ENCODE peak calls at places on chromosomes 2 and 18, in ten cellular contexts. One of them, this sample, is unnamed.

GRCh38 chr18:47075098-47075883 is 39.9 kb upstream of the ELOA2 start:
- DNase-seq in uterus: no peak
- DNase-seq in heart right ventricle: no peak
- DNase-seq in thoracic aorta: no peak
- DNase-seq in CD4-positive, CD25-positive, alpha-beta regulatory T cell: no peak
- DNase-seq in iPS DF 6.9: no peak
- DNase-seq in kidney: no peak
- DNase-seq in naive thymus-derived CD4-positive, alpha-beta T cell: no peak
- DNase-seq in GM23338: peak; percentile 54
- DNase-seq in K562: no peak
- DNase-seq in this sample: no peak

GRCh38 chr2:104769096-104769495 is 84.8 kb upstream of the POU3F3 start:
- DNase-seq in iPS DF 6.9: no peak
- DNase-seq in K562: no peak
- DNase-seq in kidney: no peak
- DNase-seq in thoracic aorta: no peak
- DNase-seq in CD4-positive, CD25-positive, alpha-beta regulatory T cell: no peak
- DNase-seq in heart right ventricle: no peak
- DNase-seq in GM23338: no peak
- DNase-seq in naive thymus-derived CD4-positive, alpha-beta T cell: no peak
- DNase-seq in uterus: no peak
- DNase-seq in this sample: no peak

GRCh38 chr18:35807942-35808341 is 164.5 kb upstream of the RMP24 start:
- DNase-seq in heart right ventricle: no peak
- DNase-seq in naive thymus-derived CD4-positive, alpha-beta T cell: no peak
- DNase-seq in uterus: no peak
- DNase-seq in thoracic aorta: no peak
- DNase-seq in iPS DF 6.9: no peak
- DNase-seq in CD4-positive, CD25-positive, alpha-beta regulatory T cell: no peak
- DNase-seq in GM23338: no peak
- DNase-seq in K562: no peak
- DNase-seq in kidney: no peak
- DNase-seq in this sample: no peak

GRCh38 chr2:41854227-41854626 is 193.6 kb upstream of the PKDCC start:
- DNase-seq in GM23338: no peak
- DNase-seq in K562: no peak
- DNase-seq in thoracic aorta: no peak
- DNase-seq in heart right ventricle: no peak
- DNase-seq in CD4-positive, CD25-positive, alpha-beta regulatory T cell: no peak
- DNase-seq in uterus: no peak
- DNase-seq in naive thymus-derived CD4-positive, alpha-beta T cell: no peak
- DNase-seq in iPS DF 6.9: no peak
- DNase-seq in kidney: no peak
- DNase-seq in this sample: no peak

GRCh38 chr18:57649536-57650495 is 28.2 kb upstream of the NARS1 start:
- DNase-seq in GM23338: no peak
- DNase-seq in thoracic aorta: no peak
- DNase-seq in naive thymus-derived CD4-positive, alpha-beta T cell: no peak
- DNase-seq in K562: no peak
- DNase-seq in kidney: no peak
- DNase-seq in iPS DF 6.9: no peak
- DNase-seq in CD4-positive, CD25-positive, alpha-beta regulatory T cell: no peak
- DNase-seq in uterus: no peak
- DNase-seq in heart right ventricle: no peak
- DNase-seq in this sample: no peak

GRCh38 chr18:55422456-55423185 is 165.4 kb downstream of the TCF4 start:
- DNase-seq in K562: no peak
- DNase-seq in CD4-positive, CD25-positive, alpha-beta regulatory T cell: no peak
- DNase-seq in naive thymus-derived CD4-positive, alpha-beta T cell: no peak
- DNase-seq in iPS DF 6.9: no peak
- DNase-seq in kidney: no peak
- DNase-seq in uterus: peak; percentile 63
- DNase-seq in GM23338: no peak
- DNase-seq in thoracic aorta: no peak
- DNase-seq in heart right ventricle: peak; percentile 27
- DNase-seq in this sample: no peak

GRCh38 chr18:21456428-21457178 is 143.9 kb downstream of the ESCO1 start:
- DNase-seq in CD4-positive, CD25-positive, alpha-beta regulatory T cell: no peak
- DNase-seq in thoracic aorta: no peak
- DNase-seq in kidney: no peak
- DNase-seq in GM23338: no peak
- DNase-seq in K562: no peak
- DNase-seq in naive thymus-derived CD4-positive, alpha-beta T cell: no peak
- DNase-seq in iPS DF 6.9: no peak
- DNase-seq in heart right ventricle: no peak
- DNase-seq in uterus: no peak
- DNase-seq in this sample: no peak

GRCh38 chr2:140680862-140681261 is 1450.0 kb downstream of the LRP1B start:
- DNase-seq in kidney: no peak
- DNase-seq in uterus: no peak
- DNase-seq in thoracic aorta: no peak
- DNase-seq in heart right ventricle: no peak
- DNase-seq in GM23338: no peak
- DNase-seq in naive thymus-derived CD4-positive, alpha-beta T cell: no peak
- DNase-seq in iPS DF 6.9: no peak
- DNase-seq in K562: no peak
- DNase-seq in CD4-positive, CD25-positive, alpha-beta regulatory T cell: no peak
- DNase-seq in this sample: no peak

GRCh38 chr2:144244938-144245337 is 275.0 kb downstream of the ZEB2 start:
- DNase-seq in K562: no peak
- DNase-seq in kidney: no peak
- DNase-seq in heart right ventricle: no peak
- DNase-seq in CD4-positive, CD25-positive, alpha-beta regulatory T cell: no peak
- DNase-seq in GM23338: no peak
- DNase-seq in naive thymus-derived CD4-positive, alpha-beta T cell: no peak
- DNase-seq in iPS DF 6.9: no peak
- DNase-seq in thoracic aorta: no peak
- DNase-seq in uterus: no peak
- DNase-seq in this sample: no peak

GRCh38 chr2:216041438-216041837 is 28.1 kb upstream of the MREG start:
- DNase-seq in kidney: no peak
- DNase-seq in GM23338: no peak
- DNase-seq in thoracic aorta: no peak
- DNase-seq in naive thymus-derived CD4-positive, alpha-beta T cell: no peak
- DNase-seq in heart right ventricle: no peak
- DNase-seq in uterus: no peak
- DNase-seq in iPS DF 6.9: no peak
- DNase-seq in CD4-positive, CD25-positive, alpha-beta regulatory T cell: no peak
- DNase-seq in K562: no peak
- DNase-seq in this sample: no peak

GRCh38 chr2:37301408-37301807 is 23.2 kb downstream of the PRKD3 start:
- DNase-seq in iPS DF 6.9: no peak
- DNase-seq in thoracic aorta: no peak
- DNase-seq in kidney: no peak
- DNase-seq in GM23338: no peak
- DNase-seq in naive thymus-derived CD4-positive, alpha-beta T cell: no peak
- DNase-seq in CD4-positive, CD25-positive, alpha-beta regulatory T cell: no peak
- DNase-seq in K562: no peak
- DNase-seq in heart right ventricle: no peak
- DNase-seq in uterus: no peak
- DNase-seq in this sample: no peak

GRCh38 chr2:220445429-220446105 is 818.1 kb downstream of the SLC4A3 start:
- DNase-seq in GM23338: no peak
- DNase-seq in kidney: no peak
- DNase-seq in naive thymus-derived CD4-positive, alpha-beta T cell: no peak
- DNase-seq in K562: no peak
- DNase-seq in iPS DF 6.9: no peak
- DNase-seq in CD4-positive, CD25-positive, alpha-beta regulatory T cell: no peak
- DNase-seq in heart right ventricle: no peak
- DNase-seq in thoracic aorta: no peak
- DNase-seq in uterus: no peak
- DNase-seq in this sample: no peak

GRCh38 chr2:236555486-236555885 is 14.1 kb upstream of the ACKR3 start:
- DNase-seq in CD4-positive, CD25-positive, alpha-beta regulatory T cell: no peak
- DNase-seq in K562: no peak
- DNase-seq in GM23338: no peak
- DNase-seq in iPS DF 6.9: no peak
- DNase-seq in kidney: no peak
- DNase-seq in thoracic aorta: no peak
- DNase-seq in naive thymus-derived CD4-positive, alpha-beta T cell: no peak
- DNase-seq in heart right ventricle: no peak
- DNase-seq in uterus: no peak
- DNase-seq in this sample: no peak

GRCh38 chr2:3827673-3828575 is 124.5 kb downstream of the DCDC2C start:
- DNase-seq in kidney: no peak
- DNase-seq in iPS DF 6.9: no peak
- DNase-seq in GM23338: peak; percentile 51
- DNase-seq in naive thymus-derived CD4-positive, alpha-beta T cell: no peak
- DNase-seq in thoracic aorta: no peak
- DNase-seq in uterus: no peak
- DNase-seq in heart right ventricle: no peak
- DNase-seq in CD4-positive, CD25-positive, alpha-beta regulatory T cell: no peak
- DNase-seq in K562: peak; percentile 22
- DNase-seq in this sample: no peak

GRCh38 chr2:129891341-129892320 is 87.8 kb upstream of the RAB6C start:
- DNase-seq in thoracic aorta: no peak
- DNase-seq in GM23338: peak; percentile 46
- DNase-seq in iPS DF 6.9: no peak
- DNase-seq in CD4-positive, CD25-positive, alpha-beta regulatory T cell: no peak
- DNase-seq in heart right ventricle: no peak
- DNase-seq in uterus: no peak
- DNase-seq in naive thymus-derived CD4-positive, alpha-beta T cell: no peak
- DNase-seq in kidney: peak; percentile 30
- DNase-seq in K562: no peak
- DNase-seq in this sample: no peak
- H3K4me1 ChIP-seq in thoracic aorta: no peaks in the 10 kb centered on the region
- H3K4me1 ChIP-seq in GM23338: peaks cover 8% of the 10 kb centered on the region
- H3K4me1 ChIP-seq in iPS DF 6.9: peaks cover 3% of the 10 kb centered on the region
- H3K4me1 ChIP-seq in CD4-positive, CD25-positive, alpha-beta regulatory T cell: no peaks in the 10 kb centered on the region
- H3K4me1 ChIP-seq in heart right ventricle: no peaks in the 10 kb centered on the region
- H3K4me1 ChIP-seq in uterus: no peaks in the 10 kb centered on the region
- H3K4me1 ChIP-seq in naive thymus-derived CD4-positive, alpha-beta T cell: no peaks in the 10 kb centered on the region
- H3K4me1 ChIP-seq in kidney: no peaks in the 10 kb centered on the region
- H3K4me1 ChIP-seq in K562: no peaks in the 10 kb centered on the region
- H3K4me1 ChIP-seq in this sample: no peaks in the 10 kb centered on the region

GRCh38 chr18:24065942-24066341 is 51.4 kb downstream of the TTC39C start:
- DNase-seq in GM23338: no peak
- DNase-seq in CD4-positive, CD25-positive, alpha-beta regulatory T cell: no peak
- DNase-seq in thoracic aorta: no peak
- DNase-seq in iPS DF 6.9: no peak
- DNase-seq in heart right ventricle: no peak
- DNase-seq in K562: no peak
- DNase-seq in kidney: no peak
- DNase-seq in uterus: no peak
- DNase-seq in naive thymus-derived CD4-positive, alpha-beta T cell: no peak
- DNase-seq in this sample: no peak
- H3K4me1 ChIP-seq in GM23338: peaks cover 13% of the 10 kb centered on the region
- H3K4me1 ChIP-seq in CD4-positive, CD25-positive, alpha-beta regulatory T cell: peaks cover 27% of the 10 kb centered on the region
- H3K4me1 ChIP-seq in thoracic aorta: no peaks in the 10 kb centered on the region
- H3K4me1 ChIP-seq in iPS DF 6.9: no peaks in the 10 kb centered on the region
- H3K4me1 ChIP-seq in heart right ventricle: no peaks in the 10 kb centered on the region
- H3K4me1 ChIP-seq in K562: no peaks in the 10 kb centered on the region
- H3K4me1 ChIP-seq in kidney: no peaks in the 10 kb centered on the region
- H3K4me1 ChIP-seq in uterus: no peaks in the 10 kb centered on the region
- H3K4me1 ChIP-seq in naive thymus-derived CD4-positive, alpha-beta T cell: peaks cover 17% of the 10 kb centered on the region
- H3K4me1 ChIP-seq in this sample: peaks cover 3% of the 10 kb centered on the region

DNA sequence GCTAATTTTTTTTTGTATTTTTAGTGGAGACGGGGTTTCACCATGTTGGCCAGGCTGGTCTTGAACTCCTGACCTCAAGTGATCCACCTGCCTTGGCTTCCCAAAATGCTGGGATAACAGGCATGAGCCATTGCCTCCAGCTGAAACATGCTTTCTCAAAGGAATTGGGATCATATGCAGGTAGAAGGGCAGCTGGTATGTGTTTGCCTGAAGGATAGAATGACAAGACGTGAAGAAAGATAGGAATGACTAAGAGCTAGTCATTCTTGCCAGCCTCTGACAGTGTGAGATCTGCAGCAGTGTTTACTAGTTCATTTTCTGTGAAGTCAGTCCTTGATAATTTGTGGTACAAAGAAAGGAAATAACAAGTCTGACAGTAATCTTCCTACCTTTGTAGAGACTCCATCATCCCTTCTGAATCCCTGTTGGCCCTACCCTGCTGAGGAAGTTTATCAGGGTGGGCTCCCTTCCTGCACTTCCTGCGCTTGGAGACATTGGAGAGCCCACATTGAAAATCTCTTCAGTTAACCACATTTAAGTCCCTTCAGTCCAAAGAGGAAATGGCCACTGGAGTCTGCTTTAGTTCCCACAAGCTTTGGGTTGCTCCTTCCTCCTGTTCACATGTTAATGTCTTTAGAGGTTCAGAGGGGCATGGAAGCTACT is 14.7 kb downstream of the CFLAR start:
- DNase-seq in K562: no peak
- DNase-seq in iPS DF 6.9: no peak
- DNase-seq in CD4-positive, CD25-positive, alpha-beta regulatory T cell: peak; percentile 55
- DNase-seq in uterus: no peak
- DNase-seq in kidney: no peak
- DNase-seq in naive thymus-derived CD4-positive, alpha-beta T cell: peak; percentile 59
- DNase-seq in thoracic aorta: no peak
- DNase-seq in GM23338: peak; percentile 49
- DNase-seq in heart right ventricle: no peak
- DNase-seq in this sample: no peak
- H3K4me1 ChIP-seq in K562: peaks cover 17% of the 10 kb centered on the region
- H3K4me1 ChIP-seq in iPS DF 6.9: peaks cover 2% of the 10 kb centered on the region
- H3K4me1 ChIP-seq in CD4-positive, CD25-positive, alpha-beta regulatory T cell: peaks cover 75% of the 10 kb centered on the region
- H3K4me1 ChIP-seq in uterus: peaks cover 13% of the 10 kb centered on the region
- H3K4me1 ChIP-seq in kidney: peaks cover 35% of the 10 kb centered on the region
- H3K4me1 ChIP-seq in naive thymus-derived CD4-positive, alpha-beta T cell: peaks cover 63% of the 10 kb centered on the region
- H3K4me1 ChIP-seq in thoracic aorta: peaks cover 63% of the 10 kb centered on the region
- H3K4me1 ChIP-seq in GM23338: peaks cover 48% of the 10 kb centered on the region
- H3K4me1 ChIP-seq in heart right ventricle: peaks cover 30% of the 10 kb centered on the region
- H3K4me1 ChIP-seq in this sample: peaks cover 14% of the 10 kb centered on the region

GRCh38 chr2:170715062-170715931 is at the start of gene SP5:
- DNase-seq in iPS DF 6.9: no peak
- DNase-seq in GM23338: peak; percentile 92
- DNase-seq in naive thymus-derived CD4-positive, alpha-beta T cell: peak; percentile 63
- DNase-seq in heart right ventricle: peak; percentile 31
- DNase-seq in uterus: peak; percentile 69
- DNase-seq in kidney: peak; percentile 82
- DNase-seq in CD4-positive, CD25-positive, alpha-beta regulatory T cell: peak; percentile 36
- DNase-seq in thoracic aorta: no peak
- DNase-seq in K562: peak; percentile 88
- DNase-seq in this sample: peak; percentile 90

GRCh38 chr2:170714156-170715061 is 728 bp upstream of the SP5 start:
- DNase-seq in CD4-positive, CD25-positive, alpha-beta regulatory T cell: peak; percentile 11
- DNase-seq in iPS DF 6.9: no peak
- DNase-seq in K562: peak; percentile 96
- DNase-seq in GM23338: peak; percentile 51
- DNase-seq in kidney: peak; percentile 72
- DNase-seq in thoracic aorta: no peak
- DNase-seq in naive thymus-derived CD4-positive, alpha-beta T cell: peak; percentile 23
- DNase-seq in uterus: peak; percentile 39
- DNase-seq in heart right ventricle: peak; percentile 40
- DNase-seq in this sample: peak; percentile 79

GRCh38 chr2:170712653-170713279 is 2.4 kb upstream of the SP5 start:
- DNase-seq in GM23338: peak; percentile 40
- DNase-seq in iPS DF 6.9: no peak
- DNase-seq in kidney: no peak
- DNase-seq in uterus: peak; percentile 17
- DNase-seq in K562: no peak
- DNase-seq in heart right ventricle: no peak
- DNase-seq in CD4-positive, CD25-positive, alpha-beta regulatory T cell: no peak
- DNase-seq in naive thymus-derived CD4-positive, alpha-beta T cell: no peak
- DNase-seq in thoracic aorta: no peak
- DNase-seq in this sample: no peak

GRCh38 chr2:170711774-170712652 is 3.1 kb upstream of the SP5 start:
- DNase-seq in iPS DF 6.9: no peak
- DNase-seq in GM23338: peak; percentile 89
- DNase-seq in heart right ventricle: no peak
- DNase-seq in CD4-positive, CD25-positive, alpha-beta regulatory T cell: no peak
- DNase-seq in uterus: no peak
- DNase-seq in K562: no peak
- DNase-seq in naive thymus-derived CD4-positive, alpha-beta T cell: peak; percentile 12
- DNase-seq in kidney: no peak
- DNase-seq in thoracic aorta: no peak
- DNase-seq in this sample: peak; percentile 28

GRCh38 chr2:170713280-170714155 is 1.6 kb upstream of the SP5 start:
- DNase-seq in GM23338: peak; percentile 37
- DNase-seq in naive thymus-derived CD4-positive, alpha-beta T cell: peak; percentile 7
- DNase-seq in thoracic aorta: no peak
- DNase-seq in K562: no peak
- DNase-seq in heart right ventricle: peak; percentile 15
- DNase-seq in iPS DF 6.9: no peak
- DNase-seq in kidney: peak; percentile 65
- DNase-seq in CD4-positive, CD25-positive, alpha-beta regulatory T cell: no peak
- DNase-seq in uterus: no peak
- DNase-seq in this sample: peak; percentile 30
- H3K4me1 ChIP-seq in GM23338: peaks cover 41% of the 10 kb centered on the region
- H3K4me1 ChIP-seq in naive thymus-derived CD4-positive, alpha-beta T cell: peaks cover 39% of the 10 kb centered on the region
- H3K4me1 ChIP-seq in thoracic aorta: peaks cover 25% of the 10 kb centered on the region
- H3K4me1 ChIP-seq in K562: peaks cover 34% of the 10 kb centered on the region
- H3K4me1 ChIP-seq in heart right ventricle: peaks cover 20% of the 10 kb centered on the region
- H3K4me1 ChIP-seq in iPS DF 6.9: peaks cover 10% of the 10 kb centered on the region
- H3K4me1 ChIP-seq in kidney: peaks cover 9% of the 10 kb centered on the region
- H3K4me1 ChIP-seq in CD4-positive, CD25-positive, alpha-beta regulatory T cell: peaks cover 50% of the 10 kb centered on the region
- H3K4me1 ChIP-seq in uterus: no peaks in the 10 kb centered on the region
- H3K4me1 ChIP-seq in this sample: peaks cover 3% of the 10 kb centered on the region